ENCODE peak calls at places on chromosomes 1 and 21, in ten cellular contexts. Y is astrocyte, E is prostate gland, R is H7, N is thoracic aorta, P is IMR-90, S is fibroblast of lung, T is cardiac muscle cell, F is ascending aorta, O is right cardiac atrium. U is an unnamed sample.
A peak's percentile ranks its signal among the peaks of the same experiment; 100 is the strongest.

GRCh38 chr1:243254233-243254926 is 701 bp downstream of the CEP170 start:
- DNase-seq in O (peak; percentile 86), N (peak; percentile 13), E (peak; percentile 30), S (peak; percentile 73), F (no peak), P (peak; percentile 48), T (peak; percentile 75), R (peak; percentile 72), Y (peak; percentile 59), U (peak; percentile 55)

GRCh38 chr1:200674838-200675587 is 5.3 kb upstream of the DDX59 start:
- DNase-seq in S (no peak), T (no peak), P (no peak), F (no peak), R (no peak), Y (no peak), O (no peak), N (no peak), E (no peak), U (no peak)

GRCh38 chr1:78676347-78676982 is 26.8 kb downstream of the IFI44 start:
- DNase-seq in N (peak; percentile 13), F (no peak), S (peak; percentile 62), R (no peak), Y (peak; percentile 42), T (peak; percentile 82), E (peak; percentile 66), P (peak; percentile 78), O (no peak), U (no peak)

GRCh38 chr1:33710989-33711388 is 152.9 kb upstream of the HMGB4 start:
- DNase-seq in N (no peak), O (no peak), P (peak; percentile 2), Y (peak; percentile 20), E (no peak), F (no peak), S (peak; percentile 34), R (no peak), T (no peak), U (no peak)

GRCh38 chr1:109137959-109138757 is 24.2 kb downstream of the ELAPOR1 start:
- DNase-seq in P (no peak), R (no peak), F (no peak), Y (no peak), T (no peak), N (no peak), S (no peak), O (no peak), E (peak; percentile 42), U (no peak)

GRCh38 chr1:226593541-226593940 is 45.0 kb downstream of the STUM start:
- DNase-seq in T (no peak), S (no peak), N (no peak), F (no peak), R (no peak), E (no peak), Y (no peak), O (no peak), P (no peak), U (no peak)

GRCh38 chr1:30373471-30374399 is 349.6 kb downstream of the MATN1 start:
- DNase-seq in Y (no peak), R (no peak), E (no peak), P (no peak), N (no peak), T (no peak), F (no peak), O (no peak), S (no peak), U (no peak)

GRCh38 chr1:201042663-201043461 is 19.3 kb upstream of the KIF21B start:
- DNase-seq in R (peak; percentile 87), P (peak; percentile 70), F (no peak), O (peak; percentile 77), S (peak; percentile 58), E (peak; percentile 62), N (no peak), T (peak; percentile 74), Y (peak; percentile 41), U (peak; percentile 73)

GRCh38 chr1:2304282-2304681 is 76.2 kb downstream of the SKI start:
- DNase-seq in Y (no peak), E (no peak), T (no peak), R (no peak), P (no peak), O (peak; percentile 58), F (no peak), S (no peak), N (no peak), U (no peak)

GRCh38 chr1:245304698-245305097 is 149.9 kb downstream of the KIF26B start:
- DNase-seq in R (no peak), Y (no peak), E (no peak), P (no peak), T (no peak), O (no peak), S (no peak), F (no peak), N (no peak), U (no peak)

GRCh38 chr1:109161836-109162606 is 48.1 kb downstream of the ELAPOR1 start:
- DNase-seq in S (peak; percentile 85), E (peak; percentile 61), F (no peak), P (peak; percentile 89), R (peak; percentile 42), N (no peak), T (no peak), O (peak; percentile 77), Y (peak; percentile 80), U (no peak)

GRCh38 chr1:98264727-98265126 is 343.9 kb upstream of the DPYD start:
- DNase-seq in F (no peak), R (no peak), S (no peak), P (no peak), O (no peak), N (no peak), E (no peak), Y (no peak), T (no peak), U (no peak)

GRCh38 chr1:58932820-58933598 is 149.2 kb upstream of the JUN start:
- DNase-seq in R (no peak), E (peak; percentile 19), T (no peak), Y (peak; percentile 83), P (peak; percentile 76), N (no peak), O (no peak), S (peak; percentile 88), F (no peak), U (peak; percentile 40)

GRCh38 chr1:248905949-248906740 is at the start of gene PGBD2:
- DNase-seq in O (peak; percentile 97), E (peak; percentile 88), Y (peak; percentile 64), F (peak; percentile 45), R (peak; percentile 99), N (peak; percentile 66), T (peak; percentile 94), P (peak; percentile 89), S (peak; percentile 84), U (peak; percentile 89)

GRCh38 chr1:81921851-81922462 is 121.2 kb downstream of the ADGRL2 start:
- DNase-seq in S (peak; percentile 28), E (no peak), R (no peak), Y (peak; percentile 8), T (peak; percentile 17), O (no peak), F (no peak), P (peak; percentile 35), N (no peak), U (no peak)
- H3K27me3 ChIP-seq in S (no peaks in the 10 kb centered on the region), E (no peaks in the 10 kb centered on the region), R (no peaks in the 10 kb centered on the region), Y (no peaks in the 10 kb centered on the region), T (no peaks in the 10 kb centered on the region), O (no peaks in the 10 kb centered on the region), F (no peaks in the 10 kb centered on the region), P (no peaks in the 10 kb centered on the region), N (no peaks in the 10 kb centered on the region), U (no peaks in the 10 kb centered on the region)

GRCh38 chr21:42637602-42638041 is 15.8 kb upstream of the PDE9A start:
- DNase-seq in T (no peak), Y (no peak), F (no peak), S (no peak), R (peak; percentile 66), P (no peak), E (no peak), O (no peak), N (no peak), U (no peak)
- H3K27me3 ChIP-seq in T (no peaks in the 10 kb centered on the region), Y (peaks cover 19% of the 10 kb centered on the region), F (no peaks in the 10 kb centered on the region), S (no peaks in the 10 kb centered on the region), R (no peaks in the 10 kb centered on the region), P (no peaks in the 10 kb centered on the region), E (no peaks in the 10 kb centered on the region), O (no peaks in the 10 kb centered on the region), N (no peaks in the 10 kb centered on the region), U (no peaks in the 10 kb centered on the region)

GRCh38 chr21:36693144-36694040 is 5.5 kb upstream of the SIM2 start:
- DNase-seq in S (no peak), R (peak; percentile 89), F (no peak), E (no peak), N (no peak), Y (no peak), O (no peak), T (peak; percentile 58), P (no peak), U (no peak)

GRCh38 chr21:36694041-36694515 is 4.8 kb upstream of the SIM2 start:
- DNase-seq in Y (peak; percentile 18), R (peak; percentile 67), P (peak; percentile 65), F (no peak), O (no peak), N (no peak), E (no peak), S (peak; percentile 36), T (no peak), U (no peak)

GRCh38 chr21:36695671-36696389 is 3.1 kb upstream of the SIM2 start:
- DNase-seq in O (no peak), E (no peak), Y (no peak), F (no peak), T (peak; percentile 30), N (no peak), R (peak; percentile 84), S (no peak), P (no peak), U (no peak)

GRCh38 chr21:36695283-36695634 is 3.7 kb upstream of the SIM2 start:
- DNase-seq in N (no peak), F (no peak), R (no peak), Y (no peak), T (no peak), O (no peak), E (no peak), P (no peak), S (no peak), U (no peak)

DNA sequence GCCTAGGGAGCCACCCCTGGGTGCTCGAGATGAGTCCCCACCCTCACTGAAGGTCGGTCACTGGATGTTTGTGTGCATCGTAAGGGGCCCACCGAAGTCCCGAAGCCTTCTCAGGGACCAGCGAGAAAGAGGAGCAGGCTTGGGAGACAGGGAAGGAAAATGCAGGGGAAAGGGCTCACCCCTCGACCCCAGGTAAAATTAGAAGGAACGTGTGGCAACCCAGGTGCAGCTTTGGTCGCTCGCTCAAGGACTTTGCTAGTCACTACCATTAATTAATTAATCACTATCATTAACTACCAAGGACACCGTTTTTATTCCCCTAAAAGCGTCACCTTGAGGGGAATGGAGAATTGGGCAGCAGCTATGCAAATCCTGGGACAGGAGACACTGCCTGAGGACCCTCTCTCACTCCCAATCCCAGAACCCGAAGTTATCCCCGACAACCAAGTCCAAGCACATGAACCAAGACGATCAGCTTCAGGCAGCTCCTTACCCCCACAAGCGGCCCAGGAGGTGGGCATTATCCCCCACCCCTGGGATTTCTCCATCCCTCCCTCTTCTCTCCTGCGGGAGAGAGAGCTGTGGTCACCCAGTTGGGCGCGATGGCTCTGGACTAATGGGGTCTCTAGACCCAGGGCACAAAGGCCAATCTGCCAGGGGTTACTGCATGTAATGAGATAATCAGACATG is 4.2 kb upstream of the SIM2 start:
- DNase-seq in S (no peak), Y (no peak), N (no peak), P (no peak), R (peak; percentile 56), E (no peak), T (no peak), O (no peak), F (no peak), U (no peak)
- H3K27me3 ChIP-seq in S (peaks cover 94% of the 10 kb centered on the region), Y (peaks cover 96% of the 10 kb centered on the region), N (peaks cover 64% of the 10 kb centered on the region), P (peaks cover 96% of the 10 kb centered on the region), R (peaks cover 100% of the 10 kb centered on the region), E (peaks cover 35% of the 10 kb centered on the region), T (peaks cover 100% of the 10 kb centered on the region), O (peaks cover 4% of the 10 kb centered on the region), F (peaks cover 69% of the 10 kb centered on the region), U (peaks cover 96% of the 10 kb centered on the region)

GRCh38 chr21:43273016-43273707 is 104.4 kb downstream of the CRYAA start:
- DNase-seq in O (peak; percentile 20), R (peak; percentile 57), T (no peak), P (no peak), F (no peak), N (no peak), S (no peak), Y (no peak), E (no peak), U (no peak)
- H3K27me3 ChIP-seq in O (no peaks in the 10 kb centered on the region), R (no peaks in the 10 kb centered on the region), T (no peaks in the 10 kb centered on the region), P (peaks cover 77% of the 10 kb centered on the region), F (no peaks in the 10 kb centered on the region), N (no peaks in the 10 kb centered on the region), S (peaks cover 12% of the 10 kb centered on the region), Y (peaks cover 47% of the 10 kb centered on the region), E (no peaks in the 10 kb centered on the region), U (no peaks in the 10 kb centered on the region)